ENCODE peak calls at places on chromosomes 7 and 10, in four cellular contexts. U is left ventricle myocardium inferior, L is AG09309, Q is sigmoid colon. D is an unnamed sample.

GRCh38 chr7:130084037-130084875 is 13.9 kb downstream of the KLHDC10 start:
- DNase-seq in L (no peak), Q (no peak), U (no peak), D (no peak)

GRCh38 chr7:29921404-29922010 is 68.1 kb downstream of the SCRN1 start:
- DNase-seq in Q (no peak), L (peak), U (no peak), D (peak)

GRCh38 chr7:47474937-47475879 is 106.7 kb downstream of the TNS3 start:
- DNase-seq in U (peak), Q (peak), L (peak), D (peak)

GRCh38 chr10:72803119-72803505 is 90.4 kb upstream of the OIT3 start:
- DNase-seq in Q (no peak), L (no peak), U (no peak), D (no peak)

GRCh38 chr10:116316533-116316932 is 7.7 kb upstream of the CCDC172 start:
- DNase-seq in L (no peak), U (no peak), Q (no peak), D (no peak)

GRCh38 chr10:124110882-124111281 is 17.5 kb upstream of the CHST15 start:
- DNase-seq in L (no peak), U (no peak), Q (no peak), D (no peak)

GRCh38 chr7:43847496-43847895 is 21.8 kb downstream of the MRPS24 start:
- DNase-seq in U (no peak), Q (no peak), L (no peak), D (no peak)

GRCh38 chr10:76282122-76283030 is 851.0 kb downstream of the LRMDA start:
- DNase-seq in L (no peak), Q (peak), U (no peak), D (peak)

GRCh38 chr7:128841961-128842673 is 11.9 kb downstream of the FLNC start:
- DNase-seq in Q (no peak), L (no peak), U (peak), D (no peak)

GRCh38 chr10:67603701-67604100 is 92.3 kb downstream of the CTNNA3 start:
- DNase-seq in L (no peak), Q (no peak), U (no peak), D (no peak)

GRCh38 chr10:67606572-67606971 is 89.4 kb downstream of the CTNNA3 start:
- DNase-seq in Q (no peak), L (peak), U (no peak), D (peak)

GRCh38 chr10:67603086-67603485 is 92.9 kb downstream of the CTNNA3 start:
- DNase-seq in Q (no peak), L (no peak), U (no peak), D (no peak)

GRCh38 chr10:67599597-67599996 is 96.4 kb downstream of the CTNNA3 start:
- DNase-seq in Q (no peak), L (no peak), U (no peak), D (no peak)

GRCh38 chr10:67602268-67602950 is 93.6 kb downstream of the CTNNA3 start:
- DNase-seq in L (peak), Q (no peak), U (no peak), D (peak)
- H3K4me3 ChIP-seq in L (no peak), Q (no peak), U (no peak), D (no peak)

GRCh38 chr7:105621617-105622016 is 40.3 kb upstream of the EFCAB10 start:
- DNase-seq in Q (peak), L (peak), U (peak), D (peak)
- H3K4me3 ChIP-seq in Q (no peak), L (no peak), U (no peak), D (no peak)

GRCh38 chr7:50449881-50450690 is at the start of gene FIGNL1:
- DNase-seq in Q (peak), L (no peak), U (peak), D (peak)
- H3K4me3 ChIP-seq in Q (peak), L (peak), U (peak), D (peak)

GRCh38 chr7:131232768-131233167 is 94.9 kb upstream of the MKLN1 start:
- DNase-seq in Q (no peak), L (no peak), U (no peak), D (no peak)

GRCh38 chr7:131235489-131236317 is 92.0 kb upstream of the MKLN1 start:
- DNase-seq in Q (peak), L (peak), U (no peak), D (peak)

GRCh38 chr7:131233193-131233592 is 94.5 kb upstream of the MKLN1 start:
- DNase-seq in U (no peak), L (no peak), Q (no peak), D (no peak)

GRCh38 chr7:131236318-131236672 is 91.4 kb upstream of the MKLN1 start:
- DNase-seq in U (no peak), Q (no peak), L (no peak), D (no peak)

GRCh38 chr7:131234719-131235488 is 92.8 kb upstream of the MKLN1 start:
- DNase-seq in L (no peak), U (no peak), Q (no peak), D (no peak)
- H3K4me3 ChIP-seq in L (no peak), U (no peak), Q (no peak), D (no peak)

GRCh38 chr7:2405601-2406345 is 2.4 kb downstream of the CHST12 start:
- DNase-seq in Q (no peak), U (no peak), L (no peak), D (no peak)

GRCh38 chr7:2404714-2405119 is 1.3 kb downstream of the CHST12 start:
- DNase-seq in Q (no peak), U (no peak), L (no peak), D (no peak)

GRCh38 chr7:2403014-2403717 is at the start of gene CHST12:
- DNase-seq in L (peak), Q (peak), U (peak), D (peak)

GRCh38 chr7:2403718-2404648 is 572 bp downstream of the CHST12 start:
- DNase-seq in U (peak), Q (peak), L (no peak), D (no peak)

DNA sequence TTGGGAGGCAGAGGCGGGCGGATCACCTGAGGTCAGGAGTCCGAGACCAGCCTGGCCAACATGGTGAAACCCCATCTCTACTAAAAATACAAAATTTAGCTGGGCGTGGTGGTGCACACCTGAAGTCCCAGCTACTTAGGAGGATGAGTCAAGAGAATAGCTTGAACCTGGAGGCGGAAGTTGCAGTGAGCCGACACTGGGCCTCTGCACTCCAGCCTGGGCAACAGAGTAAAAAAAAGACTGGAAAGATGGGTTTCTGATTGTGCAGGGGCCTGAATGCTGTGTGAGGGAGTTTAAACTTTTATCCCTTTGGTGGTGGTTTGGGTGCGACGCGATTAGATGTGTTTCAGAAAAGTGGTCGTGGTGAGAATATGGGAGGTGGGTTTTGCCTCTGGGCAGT is 1.8 kb downstream of the CHST12 start:
- DNase-seq in U (no peak), L (no peak), Q (no peak), D (no peak)
- H3K4me3 ChIP-seq in U (peak), L (no peak), Q (no peak), D (no peak)

D was measured in skeletal muscle cell.